ENCODE peak calls at places on chromosomes 1 and 21, in nine cellular contexts. P is kidney, E is HL-60, H is fibroblast of lung, R is testis, M is H1, L is heart left ventricle, Y is uterus, V is WERI-Rb-1. J is an unnamed sample.

GRCh38 chr1:231041705-231042261 is 1.7 kb upstream of the FAM89A start:
- DNase-seq in P (no peak), E (no peak), H (no peak), R (no peak), M (no peak), L (no peak), Y (no peak), V (no peak), J (no peak)

GRCh38 chr1:236685917-236686814 is at the start of gene ACTN2:
- DNase-seq in P (peak), E (peak), H (peak), R (peak), M (no peak), L (peak), Y (peak), V (peak), J (no peak)

GRCh38 chr1:165631403-165632151 is 543 bp downstream of the MGST3 start:
- DNase-seq in P (peak), E (peak), H (peak), R (peak), M (no peak), L (peak), Y (peak), V (peak), J (peak)

GRCh38 chr1:69215883-69216282 is 351.8 kb upstream of the LRRC7 start:
- DNase-seq in P (no peak), E (no peak), H (no peak), R (no peak), M (no peak), L (no peak), Y (no peak), V (no peak), J (no peak)

GRCh38 chr1:42966688-42967609 is 8.3 kb upstream of the SLC2A1 start:
- DNase-seq in P (peak), E (no peak), H (peak), R (no peak), M (peak), L (no peak), Y (no peak), V (no peak), J (peak)

GRCh38 chr1:176604461-176604860 is 141.5 kb downstream of the PAPPA2 start:
- DNase-seq in P (no peak), E (no peak), H (no peak), R (no peak), M (no peak), L (no peak), Y (no peak), V (no peak), J (no peak)

GRCh38 chr1:155950829-155951228 is 9.4 kb downstream of the RXFP4 start:
- DNase-seq in P (peak), E (no peak), H (no peak), R (no peak), M (no peak), L (no peak), Y (no peak), V (no peak), J (no peak)

GRCh38 chr1:32427264-32427963 is 33.2 kb upstream of the BSDC1 start:
- DNase-seq in P (no peak), E (no peak), H (no peak), R (no peak), M (no peak), L (no peak), Y (no peak), V (no peak), J (no peak)

GRCh38 chr21:26405735-26406361 is 167.2 kb downstream of the CYYR1 start:
- DNase-seq in P (no peak), E (no peak), H (peak), R (no peak), M (no peak), L (no peak), Y (no peak), V (no peak), J (peak)

DNA sequence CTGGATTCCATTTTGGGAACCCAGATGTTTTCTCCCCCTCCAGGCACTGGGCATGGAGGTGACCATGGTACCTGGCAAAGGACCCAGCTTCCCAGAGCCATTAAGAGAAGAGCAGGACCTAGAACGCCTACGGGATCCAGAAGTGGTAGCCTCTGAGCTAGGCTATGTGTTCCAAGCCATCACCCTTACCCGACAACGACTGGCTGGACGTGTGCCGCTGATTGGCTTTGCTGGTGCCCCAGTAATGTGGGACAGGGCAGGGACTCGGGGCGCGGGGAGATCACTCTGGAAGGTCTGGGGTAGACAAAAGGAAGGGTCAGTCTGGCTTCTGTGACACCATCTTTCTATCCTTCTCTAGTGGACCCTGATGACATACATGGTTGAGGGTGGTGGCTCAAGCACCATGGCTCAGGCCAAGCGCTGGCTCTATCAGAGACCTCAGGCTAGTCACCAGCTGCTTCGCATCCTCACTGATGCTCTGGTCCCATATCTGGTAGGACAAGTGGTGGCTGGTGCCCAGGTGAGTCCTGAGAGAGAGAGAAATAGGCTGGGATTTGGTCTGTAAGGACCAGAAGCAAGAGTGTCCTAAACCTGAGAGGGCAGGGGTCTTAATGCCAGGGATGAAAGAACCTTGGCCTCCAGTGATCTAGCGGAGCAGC is 1.6 kb downstream of the UROD start:
- DNase-seq in P (no peak), E (no peak), H (no peak), R (no peak), M (no peak), L (no peak), Y (no peak), V (no peak), J (no peak)
- H3K4me3 ChIP-seq in P (no peak), E (no peak), H (peak), R (no peak), M (no peak), L (peak), Y (no peak), V (no peak), J (peak)

GRCh38 chr1:207944571-207944970 is 33.6 kb upstream of the CD34 start:
- DNase-seq in P (no peak), E (no peak), H (peak), R (no peak), M (no peak), L (no peak), Y (no peak), V (no peak), J (no peak)

GRCh38 chr1:207937204-207937603 is 26.3 kb upstream of the CD34 start:
- DNase-seq in P (no peak), E (no peak), H (peak), R (no peak), M (no peak), L (no peak), Y (no peak), V (no peak), J (no peak)

GRCh38 chr1:207938016-207938415 is 27.1 kb upstream of the CD34 start:
- DNase-seq in P (no peak), E (no peak), H (peak), R (no peak), M (no peak), L (no peak), Y (no peak), V (no peak), J (no peak)

DNA sequence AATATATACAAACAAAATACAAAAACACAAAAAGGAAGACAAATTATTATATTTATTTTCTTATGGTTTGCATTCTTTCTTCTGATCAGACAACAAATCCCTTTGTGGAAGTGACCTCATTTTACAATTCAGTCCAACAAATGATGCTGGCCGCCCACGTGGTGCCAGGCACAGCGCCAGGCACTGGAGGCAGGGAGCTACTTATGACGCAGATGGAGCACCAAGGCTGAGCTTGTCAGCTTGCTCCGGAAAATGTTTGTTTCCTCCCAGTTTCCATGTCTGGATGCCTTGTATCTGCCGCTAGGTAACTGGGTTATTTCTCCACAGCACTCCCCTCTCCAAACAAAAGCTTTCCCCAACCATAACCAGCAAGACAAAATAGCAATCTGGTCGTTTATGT is 30.7 kb upstream of the CD34 start:
- DNase-seq in P (peak), E (no peak), H (peak), R (peak), M (no peak), L (peak), Y (peak), V (no peak), J (no peak)
- H3K27ac ChIP-seq in P (peak), E (no peak), H (no peak), R (peak), M (no peak), L (peak), Y (peak), V (no peak), J (no peak)

GRCh38 chr1:228005511-228006033 is 1.2 kb upstream of the WNT3A start:
- DNase-seq in P (no peak), E (no peak), H (no peak), R (no peak), M (no peak), L (no peak), Y (peak), V (no peak), J (no peak)

GRCh38 chr1:228004331-228004871 is 2.4 kb upstream of the WNT3A start:
- DNase-seq in P (no peak), E (peak), H (no peak), R (no peak), M (no peak), L (no peak), Y (peak), V (no peak), J (no peak)

GRCh38 chr1:228006034-228006792 is 585 bp upstream of the WNT3A start:
- DNase-seq in P (no peak), E (no peak), H (no peak), R (no peak), M (no peak), L (no peak), Y (peak), V (no peak), J (no peak)

GRCh38 chr1:228003461-228004330 is 3.1 kb upstream of the WNT3A start:
- DNase-seq in P (no peak), E (no peak), H (no peak), R (no peak), M (no peak), L (no peak), Y (peak), V (no peak), J (no peak)

GRCh38 chr1:228004887-228005462 is 1.8 kb upstream of the WNT3A start:
- DNase-seq in P (no peak), E (no peak), H (no peak), R (no peak), M (no peak), L (no peak), Y (peak), V (no peak), J (no peak)
- TF ChIP-seq CTCF in P (no peak), E (no peak), H (no peak), R (no peak), M (peak), L (no peak), Y (no peak), V (no peak), J (no peak)

DNA sequence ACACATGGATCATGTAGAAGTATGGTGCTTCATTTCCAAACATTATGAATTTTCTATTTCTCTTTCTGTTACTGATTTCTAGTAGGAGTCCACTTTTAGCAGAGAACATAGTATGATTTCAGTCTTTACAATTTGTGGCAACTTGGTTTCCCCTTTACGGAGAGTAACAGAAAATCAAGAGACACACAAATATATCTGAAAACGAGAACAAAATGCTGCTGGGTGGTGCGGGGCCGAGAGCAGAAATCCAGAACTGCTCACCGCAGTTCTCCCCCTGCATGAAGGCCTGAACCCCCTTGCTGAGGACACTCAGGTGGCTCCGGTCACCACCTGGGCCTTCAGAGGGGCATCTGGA is 94.5 kb upstream of the FMN2 start:
- DNase-seq in P (no peak), E (no peak), H (no peak), R (no peak), M (no peak), L (no peak), Y (no peak), V (no peak), J (no peak)
- H3K4me3 ChIP-seq in P (no peak), E (no peak), H (no peak), R (peak), M (peak), L (no peak), Y (no peak), V (peak), J (no peak)

GRCh38 chr1:180540697-180541594 is 17.8 kb upstream of the OVAAL start:
- DNase-seq in P (no peak), E (no peak), H (peak), R (no peak), M (no peak), L (no peak), Y (no peak), V (no peak), J (no peak)
- H3K27ac ChIP-seq in P (no peak), E (no peak), H (no peak), R (no peak), M (no peak), L (peak), Y (no peak), V (no peak), J (no peak)

GRCh38 chr21:16454371-16454770 is 724.6 kb downstream of the USP25 start:
- DNase-seq in P (no peak), E (no peak), H (peak), R (no peak), M (no peak), L (no peak), Y (no peak), V (no peak), J (no peak)
- TF ChIP-seq CTCF in P (peak), E (no peak), H (peak), R (no peak), M (peak), L (peak), Y (no peak), V (no peak), J (peak)

GRCh38 chr21:41726630-41726969 is 40.3 kb downstream of the RIPK4 start:
- DNase-seq in P (no peak), E (no peak), H (no peak), R (no peak), M (no peak), L (no peak), Y (no peak), V (no peak), J (no peak)
- H3K4me3 ChIP-seq in P (no peak), E (no peak), H (no peak), R (no peak), M (no peak), L (no peak), Y (no peak), V (no peak), J (no peak)

DNA sequence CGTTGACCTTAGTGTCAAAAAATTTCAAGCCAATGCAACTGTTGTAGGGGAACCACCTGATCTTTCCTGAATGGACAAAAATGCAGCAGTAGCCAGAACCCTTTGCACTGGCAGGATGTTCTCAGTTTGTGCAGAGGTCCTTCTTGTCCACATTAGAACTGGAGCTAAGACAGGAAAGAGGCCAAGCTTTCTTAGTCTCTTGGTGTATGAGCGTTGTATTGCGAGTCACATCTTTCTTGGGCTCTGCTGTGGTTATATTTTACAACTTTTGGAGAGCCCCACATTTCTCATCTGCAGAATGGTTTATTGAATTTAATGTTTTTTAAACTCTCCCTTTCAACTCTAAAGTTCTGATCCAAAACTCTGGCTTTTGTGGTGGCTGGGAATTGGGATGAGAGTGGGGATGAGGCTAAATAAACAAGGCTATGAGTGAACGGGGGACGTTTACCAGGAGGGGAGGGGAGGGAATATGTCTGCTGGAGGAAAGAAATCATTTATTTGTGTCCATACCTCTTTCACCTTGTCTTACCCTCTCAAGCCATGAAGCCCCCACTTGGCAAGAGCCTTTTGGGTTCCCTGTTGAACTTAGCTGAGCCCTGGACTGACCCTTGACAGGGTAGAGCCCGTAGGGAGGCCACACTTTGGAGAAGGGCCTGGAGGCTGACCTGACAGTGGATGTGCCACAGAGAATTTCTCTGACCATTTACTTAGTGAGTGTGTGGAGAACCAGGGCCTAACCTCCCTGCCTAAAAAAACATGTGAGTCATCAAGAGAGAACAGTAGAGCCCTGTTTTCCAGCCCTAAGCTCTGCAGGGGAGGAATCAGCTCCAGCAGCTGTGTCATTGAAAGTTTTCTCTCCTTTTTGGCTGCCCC is 598 bp downstream of the CHI3L2 start:
- DNase-seq in P (no peak), E (no peak), H (peak), R (peak), M (no peak), L (no peak), Y (no peak), V (no peak), J (peak)
- H3K27ac ChIP-seq in P (no peak), E (no peak), H (no peak), R (no peak), M (no peak), L (peak), Y (no peak), V (no peak), J (peak)